ENCODE peak calls at places on chromosomes 1 and 21, in ten cellular contexts. U is fibroblast of lung, H is HFFc6, A is foreskin fibroblast, Y is stomach, K is mesothelial cell of epicardium, Z is heart left ventricle, W is mammary epithelial cell, D is left ventricle myocardium inferior, C is spleen. X is an unnamed sample.

GRCh38 chr1:183243190-183244065 is 57.4 kb downstream of the LAMC2 start:
- DNase-seq in U (peak), H (no peak), A (peak), Y (no peak), K (no peak), Z (peak), W (no peak), D (peak), C (no peak), X (no peak)

GRCh38 chr1:200253774-200254495 is 155.9 kb downstream of the ZNF281 start:
- DNase-seq in U (no peak), H (no peak), A (no peak), Y (no peak), K (no peak), Z (no peak), W (no peak), D (no peak), C (no peak), X (no peak)

GRCh38 chr1:54579337-54579781 is 31.3 kb downstream of the ACOT11 start:
- DNase-seq in U (no peak), H (no peak), A (no peak), Y (no peak), K (no peak), Z (no peak), W (no peak), D (no peak), C (peak), X (no peak)

GRCh38 chr1:119888476-119888875 is 7.8 kb downstream of the ADAM30 start:
- DNase-seq in U (no peak), H (no peak), A (no peak), Y (no peak), K (no peak), Z (no peak), W (no peak), D (no peak), C (no peak), X (no peak)

GRCh38 chr1:109351457-109351856 is 44.6 kb upstream of the MYBPHL start:
- DNase-seq in U (no peak), H (no peak), A (no peak), Y (no peak), K (no peak), Z (no peak), W (no peak), D (no peak), C (no peak), X (no peak)

GRCh38 chr21:33949516-33950424 is 34.2 kb upstream of the ATP5PO start:
- DNase-seq in U (no peak), H (no peak), A (no peak), Y (no peak), K (no peak), Z (no peak), W (no peak), D (no peak), C (no peak), X (peak)

GRCh38 chr1:234206651-234207284 is 166.5 kb upstream of the COA6 start:
- DNase-seq in U (peak), H (peak), A (peak), Y (no peak), K (no peak), Z (peak), W (peak), D (peak), C (no peak), X (no peak)

GRCh38 chr1:150173161-150173585 is 23.5 kb downstream of the PLEKHO1 start:
- DNase-seq in U (no peak), H (no peak), A (no peak), Y (no peak), K (no peak), Z (no peak), W (no peak), D (no peak), C (no peak), X (no peak)

GRCh38 chr1:117657031-117657430 is 51.2 kb downstream of the TENT5C start:
- DNase-seq in U (peak), H (peak), A (peak), Y (no peak), K (no peak), Z (peak), W (peak), D (no peak), C (no peak), X (no peak)

GRCh38 chr21:39840373-39841097 is 26.7 kb upstream of the PCP4 start:
- DNase-seq in U (no peak), H (no peak), A (no peak), Y (no peak), K (no peak), Z (peak), W (no peak), D (no peak), C (no peak), X (no peak)

GRCh38 chr1:93448983-93449805 is 1.3 kb downstream of the FNBP1L start:
- DNase-seq in U (peak), H (peak), A (peak), Y (peak), K (no peak), Z (no peak), W (peak), D (no peak), C (no peak), X (no peak)

GRCh38 chr1:168979303-168979702 is 127.2 kb upstream of the ATP1B1 start:
- DNase-seq in U (no peak), H (no peak), A (no peak), Y (no peak), K (no peak), Z (no peak), W (no peak), D (no peak), C (no peak), X (no peak)

GRCh38 chr1:246961939-246962373 is 30.2 kb upstream of the AHCTF1 start:
- DNase-seq in U (peak), H (no peak), A (peak), Y (peak), K (no peak), Z (peak), W (no peak), D (peak), C (peak), X (no peak)

GRCh38 chr1:1290238-1290731 is 10.0 kb downstream of the SCNN1D start:
- DNase-seq in U (peak), H (peak), A (peak), Y (peak), K (no peak), Z (peak), W (no peak), D (peak), C (peak), X (no peak)

GRCh38 chr1:33347650-33347992 is 26.7 kb upstream of the A3GALT2 start:
- DNase-seq in U (peak), H (no peak), A (peak), Y (no peak), K (no peak), Z (peak), W (peak), D (no peak), C (no peak), X (no peak)

GRCh38 chr1:47970882-47971281 is 26.3 kb downstream of the TRABD2B start:
- DNase-seq in U (no peak), H (no peak), A (no peak), Y (no peak), K (no peak), Z (no peak), W (no peak), D (no peak), C (no peak), X (no peak)

GRCh38 chr21:45299864-45300785 is 12.4 kb upstream of the POFUT2 start:
- DNase-seq in U (peak), H (no peak), A (no peak), Y (no peak), K (peak), Z (no peak), W (no peak), D (peak), C (peak), X (no peak)

GRCh38 chr1:168774241-168774640 is 45.2 kb upstream of the DPT start:
- DNase-seq in U (peak), H (no peak), A (peak), Y (no peak), K (no peak), Z (peak), W (no peak), D (peak), C (no peak), X (no peak)

GRCh38 chr1:184755226-184756065 is 788 bp upstream of the EDEM3 start:
- DNase-seq in U (peak), H (peak), A (peak), Y (no peak), K (no peak), Z (no peak), W (no peak), D (no peak), C (no peak), X (no peak)

GRCh38 chr1:230066036-230066435 is 1.0 kb upstream of the GALNT2 start:
- DNase-seq in U (no peak), H (no peak), A (peak), Y (no peak), K (no peak), Z (no peak), W (no peak), D (no peak), C (no peak), X (no peak)

GRCh38 chr1:51689643-51690042 is 72.8 kb downstream of the OSBPL9 start:
- DNase-seq in U (no peak), H (no peak), A (no peak), Y (no peak), K (no peak), Z (no peak), W (no peak), D (no peak), C (no peak), X (no peak)

GRCh38 chr1:41639332-41639936 is 155.0 kb upstream of the EDN2 start:
- DNase-seq in U (peak), H (peak), A (peak), Y (no peak), K (no peak), Z (peak), W (peak), D (no peak), C (no peak), X (no peak)

GRCh38 chr1:38194486-38194885 is 147.9 kb upstream of the POU3F1 start:
- DNase-seq in U (no peak), H (no peak), A (no peak), Y (no peak), K (no peak), Z (no peak), W (no peak), D (no peak), C (no peak), X (no peak)

GRCh38 chr21:42227909-42228708 is 9.2 kb downstream of the ABCG1 start:
- DNase-seq in U (peak), H (peak), A (peak), Y (peak), K (no peak), Z (peak), W (peak), D (peak), C (peak), X (peak)

GRCh38 chr1:1079408-1080121 is 5.5 kb upstream of the RNF223 start:
- DNase-seq in U (peak), H (peak), A (peak), Y (peak), K (peak), Z (peak), W (peak), D (peak), C (peak), X (peak)

GRCh38 chr1:167514278-167514677 is 4.1 kb downstream of the CD247 start:
- DNase-seq in U (no peak), H (no peak), A (no peak), Y (no peak), K (no peak), Z (no peak), W (no peak), D (no peak), C (no peak), X (no peak)

GRCh38 chr1:89994231-89994804 is 592 bp upstream of the ZNF326 start:
- DNase-seq in U (no peak), H (no peak), A (no peak), Y (no peak), K (no peak), Z (no peak), W (no peak), D (no peak), C (peak), X (no peak)

GRCh38 chr21:33212159-33212851 is 17.4 kb upstream of the IFNAR2 start:
- DNase-seq in U (peak), H (peak), A (peak), Y (no peak), K (no peak), Z (no peak), W (peak), D (no peak), C (no peak), X (no peak)

GRCh38 chr1:115300087-115300856 is 37.8 kb downstream of the NGF start:
- DNase-seq in U (no peak), H (peak), A (peak), Y (no peak), K (no peak), Z (no peak), W (peak), D (no peak), C (no peak), X (no peak)

GRCh38 chr1:8939362-8939995 is 6.2 kb upstream of the CA6 start:
- DNase-seq in U (no peak), H (no peak), A (peak), Y (no peak), K (no peak), Z (no peak), W (peak), D (no peak), C (no peak), X (no peak)

GRCh38 chr1:229714964-229715603 is 89.0 kb downstream of the URB2 start:
- DNase-seq in U (no peak), H (peak), A (peak), Y (peak), K (no peak), Z (no peak), W (peak), D (no peak), C (no peak), X (no peak)

GRCh38 chr1:230308039-230308438 is 118.1 kb downstream of the PGBD5 start:
- DNase-seq in U (peak), H (peak), A (peak), Y (peak), K (no peak), Z (peak), W (peak), D (peak), C (peak), X (no peak)

GRCh38 chr1:117735045-117735992 is 129.5 kb downstream of the TENT5C start:
- DNase-seq in U (peak), H (peak), A (peak), Y (peak), K (no peak), Z (no peak), W (peak), D (no peak), C (peak), X (no peak)

GRCh38 chr21:36127250-36127904 is 7.5 kb upstream of the CBR3 start:
- DNase-seq in U (no peak), H (no peak), A (no peak), Y (peak), K (no peak), Z (no peak), W (no peak), D (no peak), C (no peak), X (no peak)

GRCh38 chr1:164765557-164765956 is 206.6 kb downstream of the PBX1 start:
- DNase-seq in U (peak), H (peak), A (peak), Y (no peak), K (no peak), Z (no peak), W (peak), D (no peak), C (no peak), X (no peak)

GRCh38 chr1:167057297-167057688 is 32.9 kb downstream of the GPA33 start:
- DNase-seq in U (peak), H (peak), A (peak), Y (peak), K (no peak), Z (no peak), W (peak), D (no peak), C (no peak), X (no peak)

GRCh38 chr21:34626131-34626530 is 11.2 kb upstream of the RCAN1 start:
- DNase-seq in U (no peak), H (no peak), A (no peak), Y (no peak), K (no peak), Z (no peak), W (no peak), D (no peak), C (no peak), X (no peak)

GRCh38 chr21:42863504-42863870 is 15.9 kb downstream of the WDR4 start:
- DNase-seq in U (no peak), H (no peak), A (no peak), Y (no peak), K (no peak), Z (no peak), W (no peak), D (no peak), C (no peak), X (no peak)

GRCh38 chr21:16308269-16308668 is 578.5 kb downstream of the USP25 start:
- DNase-seq in U (peak), H (peak), A (no peak), Y (no peak), K (no peak), Z (no peak), W (peak), D (no peak), C (no peak), X (no peak)

DNA sequence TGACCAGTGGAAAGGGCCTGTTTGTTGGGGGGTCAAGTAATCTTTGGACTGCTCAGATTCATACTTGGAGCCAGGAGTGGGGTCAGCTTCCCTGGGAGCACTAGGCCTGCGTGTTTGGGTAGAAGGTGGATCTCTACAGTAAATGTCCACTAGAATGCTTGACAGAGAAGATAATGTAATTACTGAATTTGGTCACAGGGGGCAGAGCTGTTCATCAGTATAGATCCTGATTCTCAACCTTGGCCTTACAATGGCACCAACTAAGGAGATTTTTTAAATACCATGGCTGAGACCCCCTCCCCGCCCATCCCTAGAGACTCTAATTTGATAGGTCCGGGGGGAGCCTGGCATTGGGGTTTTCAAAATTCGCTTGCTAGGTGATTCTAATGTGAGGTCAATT is 217.5 kb upstream of the PLXNA2 start:
- DNase-seq in U (no peak), H (no peak), A (no peak), Y (no peak), K (no peak), Z (no peak), W (no peak), D (no peak), C (no peak), X (no peak)
- TF ChIP-seq CTCF in U (no peak), H (peak), A (peak), Y (no peak), K (peak), Z (no peak), W (peak), D (peak), C (no peak), X (peak)

GRCh38 chr1:88741413-88741812 is 57.3 kb downstream of the PKN2 start:
- DNase-seq in U (peak), H (peak), A (peak), Y (no peak), K (no peak), Z (no peak), W (peak), D (no peak), C (no peak), X (no peak)

GRCh38 chr1:88735909-88736308 is 51.8 kb downstream of the PKN2 start:
- DNase-seq in U (no peak), H (no peak), A (no peak), Y (no peak), K (no peak), Z (no peak), W (no peak), D (no peak), C (no peak), X (no peak)

GRCh38 chr1:88736633-88737248 is 52.7 kb downstream of the PKN2 start:
- DNase-seq in U (peak), H (peak), A (peak), Y (no peak), K (no peak), Z (no peak), W (peak), D (no peak), C (no peak), X (no peak)

GRCh38 chr1:88740784-88741183 is 56.7 kb downstream of the PKN2 start:
- DNase-seq in U (no peak), H (no peak), A (no peak), Y (no peak), K (no peak), Z (no peak), W (no peak), D (no peak), C (no peak), X (no peak)

GRCh38 chr1:88737338-88737927 is 53.4 kb downstream of the PKN2 start:
- DNase-seq in U (no peak), H (no peak), A (no peak), Y (no peak), K (no peak), Z (no peak), W (no peak), D (no peak), C (no peak), X (no peak)
- TF ChIP-seq CTCF in U (no peak), H (no peak), A (no peak), Y (no peak), K (no peak), Z (no peak), W (no peak), D (no peak), C (no peak), X (no peak)

GRCh38 chr1:172510479-172510878 is 22.5 kb upstream of the SUCO start:
- DNase-seq in U (no peak), H (no peak), A (no peak), Y (no peak), K (no peak), Z (no peak), W (no peak), D (no peak), C (no peak), X (no peak)
- TF ChIP-seq CTCF in U (no peak), H (no peak), A (no peak), Y (no peak), K (no peak), Z (no peak), W (no peak), D (no peak), C (no peak), X (no peak)

GRCh38 chr1:31795801-31796621 is 19.8 kb downstream of the SPOCD1 start:
- DNase-seq in U (peak), H (peak), A (peak), Y (peak), K (peak), Z (peak), W (no peak), D (no peak), C (peak), X (no peak)
- TF ChIP-seq CTCF in U (no peak), H (no peak), A (no peak), Y (no peak), K (no peak), Z (no peak), W (no peak), D (no peak), C (no peak), X (no peak)

GRCh38 chr1:27556435-27556780 is 47.5 kb downstream of the AHDC1 start:
- DNase-seq in U (no peak), H (no peak), A (no peak), Y (no peak), K (no peak), Z (no peak), W (no peak), D (no peak), C (no peak), X (no peak)
- TF ChIP-seq CTCF in U (no peak), H (no peak), A (no peak), Y (no peak), K (no peak), Z (no peak), W (no peak), D (no peak), C (no peak), X (no peak)

GRCh38 chr1:165914136-165914798 is 86.9 kb downstream of the UCK2 start:
- DNase-seq in U (peak), H (peak), A (peak), Y (peak), K (no peak), Z (no peak), W (peak), D (no peak), C (no peak), X (no peak)
- TF ChIP-seq CTCF in U (peak), H (peak), A (peak), Y (peak), K (peak), Z (peak), W (peak), D (peak), C (peak), X (peak)

GRCh38 chr1:53063744-53064515 is 1.9 kb downstream of the PODN start:
- DNase-seq in U (no peak), H (no peak), A (no peak), Y (no peak), K (no peak), Z (no peak), W (no peak), D (peak), C (no peak), X (peak)

GRCh38 chr1:53066941-53067738 is 5.1 kb downstream of the PODN start:
- DNase-seq in U (peak), H (no peak), A (no peak), Y (peak), K (no peak), Z (no peak), W (no peak), D (peak), C (no peak), X (peak)

GRCh38 chr1:53066433-53066832 is 4.4 kb downstream of the PODN start:
- DNase-seq in U (peak), H (no peak), A (peak), Y (peak), K (no peak), Z (no peak), W (no peak), D (peak), C (no peak), X (no peak)

GRCh38 chr1:53062731-53063591 is 948 bp downstream of the PODN start:
- DNase-seq in U (no peak), H (no peak), A (no peak), Y (no peak), K (no peak), Z (no peak), W (no peak), D (peak), C (no peak), X (peak)

DNA sequence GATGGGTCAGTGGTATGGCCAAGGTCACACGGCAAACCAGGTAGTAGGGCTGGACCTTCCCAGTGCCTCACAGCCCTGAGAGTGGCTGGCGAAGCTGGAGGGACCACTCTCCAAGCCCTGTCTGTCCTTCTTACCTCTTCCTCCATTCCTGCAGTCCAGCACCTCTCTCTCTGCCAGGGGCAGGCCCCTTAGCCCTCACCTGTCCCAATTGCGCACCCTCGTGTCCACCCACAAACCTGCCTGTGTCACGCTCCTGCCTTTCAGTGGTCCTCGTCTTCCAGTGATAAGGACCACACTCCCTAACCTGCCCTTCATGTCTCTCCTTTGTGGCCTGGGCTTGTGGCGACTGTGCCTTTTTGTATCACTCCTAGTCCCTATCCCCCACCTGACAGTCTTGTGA is 3.4 kb downstream of the PODN start:
- DNase-seq in U (no peak), H (no peak), A (no peak), Y (no peak), K (no peak), Z (no peak), W (no peak), D (peak), C (no peak), X (no peak)
- TF ChIP-seq CTCF in U (no peak), H (no peak), A (no peak), Y (no peak), K (no peak), Z (no peak), W (no peak), D (no peak), C (no peak), X (no peak)

GRCh38 chr1:225746361-225747179 is 31.1 kb upstream of the SRP9 start:
- DNase-seq in U (peak), H (peak), A (peak), Y (peak), K (no peak), Z (peak), W (peak), D (peak), C (no peak), X (peak)
- TF ChIP-seq CTCF in U (no peak), H (peak), A (peak), Y (no peak), K (no peak), Z (peak), W (peak), D (peak), C (no peak), X (peak)

X was measured in osteocyte.